ENCODE peak calls at places on chromosomes 12 and 14, in four cellular contexts. G, J, B and C are unnamed samples.

GRCh38 chr12:2679816-2680675 is 114.7 kb upstream of the FKBP4 start:
- DNase-seq in G (no peak), J (no peak), B (no peak), C (no peak)

GRCh38 chr12:118874698-118875548 is 106.4 kb upstream of the SRRM4 start:
- DNase-seq in G (no peak), J (no peak), B (no peak), C (no peak)

GRCh38 chr12:12331244-12331771 is 18.7 kb downstream of the MANSC1 start:
- DNase-seq in G (no peak), J (no peak), B (no peak), C (no peak)

GRCh38 chr12:66169221-66170170 is at the start of gene TMBIM4:
- DNase-seq in G (peak), J (peak), B (peak), C (peak)

GRCh38 chr12:12305568-12306300 is 38.9 kb upstream of the LRP6 start:
- DNase-seq in G (no peak), J (no peak), B (no peak), C (no peak)

GRCh38 chr12:103011974-103012763 is 54.7 kb downstream of the ASCL1 start:
- DNase-seq in G (no peak), J (no peak), B (no peak), C (no peak)

GRCh38 chr12:2284857-2285256 is 232.1 kb downstream of the CACNA1C start:
- DNase-seq in G (peak), J (peak), B (no peak), C (peak)

GRCh38 chr14:32896979-32897723 is 41.5 kb upstream of the NPAS3 start:
- DNase-seq in G (peak), J (no peak), B (no peak), C (no peak)

GRCh38 chr12:40587416-40587815 is 104.8 kb upstream of the CNTN1 start:
- DNase-seq in G (no peak), J (no peak), B (no peak), C (no peak)

GRCh38 chr14:76717508-76717907 is 43.8 kb upstream of the VASH1 start:
- DNase-seq in G (no peak), J (no peak), B (no peak), C (no peak)

GRCh38 chr12:93502802-93503623 is 35.7 kb downstream of the MRPL42 start:
- DNase-seq in G (peak), J (no peak), B (no peak), C (no peak)

GRCh38 chr12:45329238-45329637 is 113.3 kb downstream of the ANO6 start:
- DNase-seq in G (peak), J (no peak), B (no peak), C (no peak)

GRCh38 chr12:114685320-114685781 is 1.4 kb upstream of the TBX3 start:
- DNase-seq in G (no peak), J (no peak), B (no peak), C (no peak)

GRCh38 chr14:104930526-104931322 is 6.0 kb downstream of the PLD4 start:
- DNase-seq in G (no peak), J (peak), B (peak), C (no peak)

GRCh38 chr14:46054526-46054925 is 597.1 kb downstream of the RPL10L start:
- DNase-seq in G (peak), J (no peak), B (no peak), C (no peak)

GRCh38 chr12:94795520-94795919 is 145.2 kb upstream of the TMCC3 start:
- DNase-seq in G (peak), J (no peak), B (no peak), C (no peak)

GRCh38 chr12:13941258-13942249 is 39.8 kb downstream of the GRIN2B start:
- DNase-seq in G (peak), J (no peak), B (no peak), C (no peak)

GRCh38 chr12:68237068-68237467 is 11.5 kb upstream of the IL26 start:
- DNase-seq in G (peak), J (no peak), B (no peak), C (no peak)
- TF ChIP-seq CTCF in G (no peak), J (peak), B (no peak), C (peak)

GRCh38 chr12:85516039-85516438 is 236.0 kb downstream of the ALX1 start:
- DNase-seq in G (no peak), J (no peak), B (no peak), C (no peak)
- TF ChIP-seq CTCF in G (no peak), J (no peak), B (no peak), C (no peak)

GRCh38 chr14:101289230-101289690 is 272.0 kb upstream of the DIO3 start:
- DNase-seq in G (no peak), J (no peak), B (no peak), C (no peak)

GRCh38 chr14:101291390-101291789 is 269.9 kb upstream of the DIO3 start:
- DNase-seq in G (no peak), J (no peak), B (no peak), C (no peak)

GRCh38 chr14:101289911-101290310 is 271.4 kb upstream of the DIO3 start:
- DNase-seq in G (no peak), J (no peak), B (no peak), C (no peak)

GRCh38 chr14:101292448-101292847 is 268.8 kb upstream of the DIO3 start:
- DNase-seq in G (no peak), J (no peak), B (no peak), C (no peak)

GRCh38 chr14:101290681-101291080 is 270.6 kb upstream of the DIO3 start:
- DNase-seq in G (no peak), J (no peak), B (no peak), C (no peak)
- TF ChIP-seq CTCF in G (no peak), J (no peak), B (no peak), C (no peak)

GRCh38 chr12:129765719-129766118 is 138.1 kb downstream of the TMEM132D start:
- DNase-seq in G (no peak), J (no peak), B (no peak), C (no peak)
- TF ChIP-seq CTCF in G (no peak), J (no peak), B (no peak), C (no peak)

DNA sequence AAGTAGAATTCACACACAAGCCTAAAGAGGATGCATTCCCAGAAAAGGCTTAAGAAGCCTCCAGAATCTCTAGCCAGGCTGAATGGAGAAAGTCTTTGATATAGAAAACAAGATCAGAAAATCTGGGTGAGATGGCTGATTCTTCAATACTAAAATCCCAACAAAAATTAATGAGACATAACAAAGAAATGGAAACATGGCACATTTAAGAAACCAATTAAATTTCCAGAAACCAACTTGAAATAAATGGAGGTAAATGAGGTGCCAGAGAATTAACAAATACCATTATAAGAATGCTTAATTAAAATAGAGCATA is 51.9 kb downstream of the CPSF6 start:
- DNase-seq in G (no peak), J (no peak), B (no peak), C (no peak)
- TF ChIP-seq CTCF in G (no peak), J (no peak), B (no peak), C (no peak)

GRCh38 chr14:72547999-72548398 is 345.9 kb downstream of the DPF3 start:
- DNase-seq in G (peak), J (no peak), B (no peak), C (no peak)
- TF ChIP-seq CTCF in G (no peak), J (peak), B (no peak), C (no peak)

DNA sequence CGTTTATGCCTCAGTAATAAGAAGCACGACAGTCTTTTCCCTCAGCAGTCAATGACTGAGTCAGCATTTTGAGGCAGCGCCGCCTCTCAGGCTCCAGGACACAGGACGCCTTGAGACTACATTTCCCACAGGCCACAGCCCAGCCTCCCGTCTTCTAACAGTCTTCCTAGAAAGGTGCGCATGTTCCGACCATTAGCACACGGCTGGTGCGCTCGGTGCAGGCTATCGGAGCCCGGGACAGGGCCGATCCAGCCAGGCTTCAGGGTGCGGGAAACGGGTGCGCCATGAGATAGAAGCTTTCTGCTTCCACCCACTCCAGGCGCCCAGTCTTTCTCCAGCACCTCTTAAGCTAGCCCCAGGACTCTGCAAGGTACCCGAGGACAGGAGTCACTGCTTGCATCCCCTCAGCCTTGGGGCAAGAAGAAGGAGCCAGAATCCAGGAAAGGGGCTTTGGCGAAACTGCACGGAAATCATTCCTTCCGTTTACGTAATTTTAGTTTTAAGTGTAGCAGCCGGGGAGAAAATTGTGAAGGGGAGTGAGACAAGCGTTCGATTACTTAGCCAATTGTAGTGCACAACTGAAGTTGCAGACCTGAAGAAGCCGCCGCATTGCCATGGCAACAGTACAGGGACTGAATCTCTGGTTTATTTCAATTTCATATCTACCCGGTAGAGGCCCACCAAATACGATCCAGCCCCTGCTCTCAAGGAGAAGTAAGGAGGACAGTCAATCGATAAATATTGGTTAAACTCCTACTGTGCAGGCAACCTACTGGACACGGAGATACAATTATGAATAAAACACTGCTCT is 53.9 kb downstream of the ZNF641 start:
- DNase-seq in G (peak), J (peak), B (no peak), C (peak)
- TF ChIP-seq CTCF in G (no peak), J (no peak), B (no peak), C (no peak)

GRCh38 chr14:20350860-20351259 is 7.4 kb downstream of the PARP2 start:
- DNase-seq in G (peak), J (no peak), B (no peak), C (no peak)
- TF ChIP-seq CTCF in G (peak), J (peak), B (no peak), C (no peak)

DNA sequence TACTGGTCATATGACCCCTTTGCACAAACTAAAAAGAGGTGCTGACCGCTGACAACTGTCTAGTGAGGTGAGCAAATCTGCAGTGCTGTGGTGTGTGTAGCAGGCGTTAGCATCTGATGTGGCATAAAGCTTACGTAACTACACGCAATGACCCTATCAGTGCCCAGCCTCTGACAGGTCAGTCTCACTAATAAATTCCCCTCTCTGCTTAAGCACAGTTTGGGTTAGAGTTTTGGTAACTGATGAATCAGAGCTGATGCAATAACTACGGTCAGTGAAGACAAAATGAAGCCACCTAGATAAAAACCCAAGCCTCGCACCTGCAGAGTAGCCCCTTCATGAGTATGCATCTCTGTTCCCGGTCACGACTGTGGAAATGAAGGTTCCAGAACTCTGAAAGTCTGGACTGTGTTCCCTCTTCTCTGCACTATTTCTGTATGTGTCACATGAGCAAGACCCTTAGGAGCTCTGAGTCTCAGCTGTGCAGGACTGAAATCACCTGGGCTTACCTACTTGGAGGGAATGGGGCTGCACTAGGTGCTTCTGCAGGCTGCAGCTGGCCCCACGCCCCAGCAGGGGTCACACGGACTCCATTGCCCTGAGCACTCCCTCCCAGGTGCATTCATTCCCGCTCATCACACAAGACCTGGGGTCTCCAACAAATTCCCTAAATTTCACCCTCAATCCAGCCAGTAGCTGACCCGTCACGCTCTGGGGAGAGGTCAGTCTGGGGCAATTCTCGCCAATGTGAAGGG is 54.4 kb downstream of the RIMBP2 start:
- DNase-seq in G (no peak), J (no peak), B (no peak), C (no peak)
- TF ChIP-seq CTCF in G (no peak), J (no peak), B (no peak), C (no peak)

DNA sequence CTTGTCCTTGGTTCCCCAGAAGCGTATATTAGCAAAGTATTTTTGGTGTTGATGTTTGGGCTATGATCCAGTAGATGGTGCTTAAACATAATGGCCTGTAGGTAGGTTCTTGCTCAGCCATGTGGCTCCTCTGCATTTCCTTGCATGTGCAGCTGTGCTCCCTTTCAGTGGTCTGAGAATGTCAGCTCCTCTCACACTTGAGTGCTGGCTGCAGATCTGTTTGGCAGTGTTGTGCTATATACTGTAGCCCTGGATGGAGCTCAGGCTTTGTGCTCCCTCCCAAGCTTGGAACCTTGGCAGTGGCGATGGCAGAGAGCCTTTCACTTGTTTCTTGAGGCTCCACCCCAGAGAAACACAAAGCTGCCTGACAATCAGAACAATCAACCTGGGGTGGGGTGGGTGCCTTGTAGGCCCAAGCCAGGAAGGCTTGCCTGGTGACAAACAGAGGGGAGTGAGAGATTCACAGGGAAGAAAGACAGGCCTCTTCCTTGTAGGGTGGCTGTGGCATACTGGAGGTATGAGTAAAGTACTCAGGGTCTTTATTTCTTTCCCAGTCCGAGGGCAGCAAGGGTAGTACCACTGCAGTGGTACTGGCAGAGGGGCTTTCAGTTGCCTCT is 255.3 kb downstream of the RAD51B start:
- DNase-seq in G (peak), J (no peak), B (no peak), C (no peak)
- TF ChIP-seq CTCF in G (no peak), J (no peak), B (no peak), C (peak)